ENCODE peak calls at places on chromosomes 5 and 9, in five cellular contexts. C is HepG2, E is HCT116, Z is H1, N is GM12878. T is an unnamed sample.

GRCh38 chr9:126719677-126720435 is 85.0 kb upstream of the ZBTB43 start:
- DNase-seq in C (peak; percentile 55), N (peak; percentile 53), E (no peak), Z (peak; percentile 67), T (peak; percentile 37)

GRCh38 chr5:35803221-35803651 is 53.5 kb upstream of the IL7R start:
- DNase-seq in C (no peak), E (no peak), Z (no peak), N (no peak), T (no peak)

GRCh38 chr5:2755371-2755715 is 3.9 kb upstream of the IRX2 start:
- DNase-seq in E (no peak), Z (no peak), N (no peak), C (no peak), T (no peak)

GRCh38 chr9:69758981-69759477 is 782 bp downstream of the PTAR1 start:
- DNase-seq in N (no peak), C (no peak), Z (no peak), E (no peak), T (no peak)

GRCh38 chr5:76016258-76016657 is 66.9 kb upstream of the SV2C start:
- DNase-seq in Z (no peak), E (no peak), N (no peak), C (no peak), T (peak; percentile 4)

GRCh38 chr5:61401726-61402125 is 69.7 kb downstream of the ZSWIM6 start:
- DNase-seq in C (no peak), N (no peak), E (no peak), Z (no peak), T (no peak)

GRCh38 chr9:32618261-32618660 is 17.2 kb downstream of the TAF1L start:
- DNase-seq in E (no peak), Z (no peak), C (no peak), N (no peak), T (no peak)

GRCh38 chr5:180645609-180646204 is 3.7 kb downstream of the FLT4 start:
- DNase-seq in Z (no peak), C (no peak), E (no peak), N (no peak), T (no peak)

GRCh38 chr5:143471041-143471509 is 67.6 kb upstream of the NR3C1 start:
- DNase-seq in E (no peak), Z (no peak), N (no peak), C (no peak), T (no peak)

GRCh38 chr5:60830581-60831127 is 13.4 kb downstream of the ELOVL7 start:
- DNase-seq in N (no peak), Z (no peak), C (no peak), E (no peak), T (no peak)

GRCh38 chr9:100440071-100440470 is 13.1 kb downstream of the MSANTD3 start:
- DNase-seq in Z (no peak), N (no peak), C (no peak), E (no peak), T (no peak)

GRCh38 chr9:116042321-116042720 is 111.3 kb upstream of the PAPPA start:
- DNase-seq in C (no peak), E (no peak), N (no peak), Z (no peak), T (no peak)

GRCh38 chr5:149015126-149015525 is 47.7 kb downstream of the SH3TC2 start:
- DNase-seq in Z (no peak), E (no peak), N (no peak), C (no peak), T (no peak)

GRCh38 chr5:135210286-135211055 is 176.4 kb upstream of the PITX1 start:
- DNase-seq in E (no peak), N (no peak), Z (no peak), C (no peak), T (no peak)

GRCh38 chr9:134492721-134493470 is 148.7 kb upstream of the COL5A1 start:
- DNase-seq in E (no peak), N (no peak), Z (no peak), C (no peak), T (no peak)

GRCh38 chr9:87803623-87804345 is 77.9 kb downstream of the CTSL start:
- DNase-seq in N (no peak), C (no peak), Z (no peak), E (no peak), T (peak; percentile 93)

GRCh38 chr5:151079838-151080619 is 805 bp downstream of the TNIP1 start:
- DNase-seq in E (no peak), C (no peak), Z (no peak), N (no peak), T (peak; percentile 25)

DNA sequence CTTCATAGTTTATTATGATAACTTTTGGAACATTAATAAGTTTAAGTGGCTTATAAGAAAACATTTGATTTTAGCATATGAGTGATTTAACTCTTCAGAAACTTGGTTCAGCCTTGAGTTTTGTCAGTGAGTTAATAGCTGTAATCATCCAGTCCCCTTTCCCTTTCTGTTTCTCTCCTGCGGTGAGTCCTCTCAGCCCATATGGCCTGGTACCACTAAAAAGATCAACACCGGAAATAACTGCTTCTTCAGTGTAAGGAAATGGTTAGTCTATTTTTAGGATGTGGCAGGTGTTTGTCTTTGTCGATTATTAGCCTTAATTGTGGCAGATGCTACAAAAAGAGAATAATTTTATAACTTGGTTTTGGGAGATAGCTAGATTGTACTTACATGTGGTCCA is 120.2 kb upstream of the GRHPR start:
- DNase-seq in N (peak; percentile 90), C (no peak), E (no peak), Z (no peak), T (no peak)
- H3K4me2 ChIP-seq in N (peak overlapping the region; percentile 93), C (no peak overlapping the region), E (no peak overlapping the region), Z (no peak overlapping the region), T (no peak overlapping the region)

DNA sequence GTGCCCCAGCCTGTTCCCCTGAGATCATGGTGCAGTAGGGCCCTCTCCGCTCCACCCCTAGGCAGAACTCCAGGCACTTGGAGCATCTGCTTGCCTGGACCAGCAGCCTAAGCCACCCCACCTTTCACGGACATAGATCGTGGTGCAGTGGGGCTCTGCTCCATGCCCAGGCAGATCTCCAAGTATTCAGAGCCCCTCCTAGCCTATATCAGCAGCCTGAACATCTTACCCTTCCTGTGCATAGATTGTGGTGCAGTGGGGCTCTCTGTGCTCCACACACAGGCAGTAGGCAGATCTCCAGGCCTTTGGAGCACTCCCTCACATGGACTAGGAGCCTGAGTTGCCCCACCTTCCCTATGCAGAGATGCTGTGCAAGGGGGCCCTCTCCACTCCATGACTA is 103.0 kb downstream of the GLIS3 start:
- DNase-seq in E (no peak), Z (no peak), N (no peak), C (no peak), T (no peak)
- TF ChIP-seq SRF in E (no peak), Z (no peak), N (no peak), C (no peak), T (no peak)

GRCh38 chr5:103260951-103261350 is 2.4 kb downstream of the MACIR start:
- DNase-seq in Z (no peak), E (no peak), N (peak; percentile 53), C (no peak), T (no peak)
- H3K4me2 ChIP-seq in Z (peak overlapping the region; percentile 27), E (peak overlapping the region; percentile 94), N (peak overlapping the region; percentile 94), C (peak overlapping the region; percentile 95), T (peak overlapping the region; percentile 38)

DNA sequence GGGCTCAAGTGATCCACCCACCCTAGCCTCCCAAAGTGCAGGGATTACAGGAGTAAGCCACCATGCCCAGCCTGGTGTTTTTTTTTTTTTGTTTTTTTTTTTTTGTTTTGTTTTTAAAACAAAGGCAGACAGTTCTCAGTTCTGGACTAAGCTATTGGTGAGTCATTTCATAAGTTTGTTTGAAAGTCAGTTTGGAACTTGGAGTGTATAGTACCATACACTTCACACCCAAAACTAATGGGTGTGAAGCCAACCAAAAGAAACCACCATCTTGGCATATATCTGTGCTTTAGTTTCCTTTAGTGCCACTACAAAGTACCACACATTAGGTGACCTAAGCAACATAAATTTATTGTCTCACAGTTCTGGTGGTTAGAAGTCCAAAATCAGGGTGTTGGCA is 13.4 kb downstream of the MAST4 start:
- DNase-seq in E (no peak), C (no peak), Z (no peak), N (no peak), T (no peak)
- TF ChIP-seq SRF in E (no peak), C (no peak), Z (no peak), N (no peak), T (no peak)

GRCh38 chr9:137070906-137071275 is 534 bp upstream of the SAPCD2 start:
- DNase-seq in N (no peak), C (peak; percentile 64), Z (no peak), E (no peak), T (no peak)
- H3K4me2 ChIP-seq in N (peak overlapping the region; percentile 98), C (peak overlapping the region; percentile 96), Z (peak overlapping the region; percentile 68), E (peak overlapping the region; percentile 93), T (peak overlapping the region; percentile 91)

DNA sequence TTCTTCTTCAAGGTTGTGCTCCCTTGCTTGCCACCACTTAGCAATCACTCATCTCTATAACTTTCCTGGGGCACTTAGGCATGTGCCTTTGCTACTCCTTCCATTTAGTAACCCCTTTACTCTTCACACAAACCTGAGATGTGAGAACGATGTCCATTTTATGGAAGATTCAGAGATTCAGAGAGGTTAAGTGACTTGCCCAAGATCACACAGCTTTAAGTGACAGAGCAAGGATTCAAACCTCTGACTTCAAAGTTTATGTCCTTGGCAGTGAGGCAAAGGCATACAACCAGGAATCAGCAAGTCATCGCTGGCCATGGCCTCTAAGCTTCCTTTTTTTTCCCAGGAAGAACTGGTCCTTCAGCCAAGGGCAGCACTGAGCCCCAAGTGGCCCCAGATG is 56.0 kb upstream of the GALNT10 start:
- DNase-seq in E (no peak), N (no peak), Z (no peak), C (no peak), T (no peak)
- TF ChIP-seq SRF in E (no peak), N (no peak), Z (no peak), C (no peak), T (no peak)

GRCh38 chr5:26568316-26568715 is 470.1 kb downstream of the CDH9 start:
- DNase-seq in N (no peak), Z (no peak), C (no peak), E (no peak), T (no peak)
- H3K4me2 ChIP-seq in N (no peak overlapping the region), Z (no peak overlapping the region), C (no peak overlapping the region), E (no peak overlapping the region), T (no peak overlapping the region)

DNA sequence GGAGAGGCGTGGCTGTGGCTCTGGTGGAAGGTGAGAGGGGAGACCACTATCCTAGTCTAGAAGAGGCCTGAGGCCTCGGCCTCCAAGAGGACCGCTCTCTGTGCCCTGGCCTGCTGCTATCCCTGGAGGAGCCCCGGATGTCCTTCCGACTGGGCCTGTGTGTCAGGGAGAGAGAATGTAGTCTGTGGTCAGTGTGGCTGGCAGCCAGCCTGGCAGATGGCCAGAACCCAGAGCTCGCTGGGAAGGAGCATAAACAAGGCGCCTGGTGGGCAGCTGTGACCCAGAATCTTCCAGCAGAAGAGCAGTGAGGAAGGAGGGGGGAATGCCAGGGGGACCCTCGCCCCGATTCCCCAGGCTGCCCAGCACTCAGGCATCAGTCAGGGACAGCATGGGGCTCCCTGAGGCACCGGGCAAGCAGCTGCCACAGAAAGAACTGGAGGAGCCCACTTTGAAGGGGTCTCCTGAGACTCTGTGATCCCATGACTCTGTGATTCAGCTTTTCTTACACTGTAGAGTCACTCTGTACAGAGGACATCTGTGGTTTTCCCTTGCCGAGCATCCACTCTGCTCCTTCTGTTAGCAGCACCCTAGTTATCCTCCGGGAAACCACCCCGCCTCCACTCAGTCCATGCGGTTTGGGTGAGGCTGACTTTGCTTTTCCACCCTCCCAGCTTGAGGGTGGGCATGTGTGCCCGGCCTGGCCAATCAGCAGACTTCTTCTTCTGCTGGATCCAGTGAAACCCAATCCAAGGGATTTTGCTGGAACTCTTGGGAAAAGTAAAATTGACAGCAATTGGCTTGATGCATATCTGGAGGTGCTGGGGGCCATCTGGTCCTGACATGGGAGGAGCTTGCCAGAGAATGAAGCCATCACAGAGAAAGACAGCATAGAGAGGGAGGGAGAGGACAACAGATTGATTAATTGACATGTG is 46.2 kb upstream of the PWWP2A start:
- DNase-seq in E (peak; percentile 95), C (peak; percentile 82), Z (no peak), N (no peak), T (no peak)
- TF ChIP-seq SRF in E (no peak), C (no peak), Z (no peak), N (no peak), T (no peak)